ENCODE peak calls at places on chromosomes 3 and 15, in five cellular contexts. Y is effector CD4-positive, alpha-beta T cell; J is GM04503; A is HTR-8/SVneo; U is stimulated activated CD4-positive, alpha-beta T cell treated with anti-CD3 and anti-CD28 coated beads, Interleukin-12 subunit alpha, Interleukin-12 subunit beta, amount 100 ng/mL, for 4 hours. G is an unnamed sample.

GRCh38 chr15:66560856-66561525 is 4.8 kb downstream of the LCTL start:
- DNase-seq in Y (no peak), U (no peak), J (no peak), A (no peak), G (no peak)

GRCh38 chr3:16257304-16257703 is 7.4 kb downstream of the DPH3 start:
- DNase-seq in A (no peak), J (no peak), U (no peak), Y (no peak), G (no peak)

GRCh38 chr3:6860911-6861330 is at the start of gene GRM7:
- DNase-seq in A (no peak), U (no peak), Y (no peak), J (no peak), G (peak; percentile 82)

GRCh38 chr15:64070965-64071851 is 22.4 kb downstream of the CIAO2A start:
- DNase-seq in A (peak; percentile 55), Y (no peak), U (no peak), J (peak; percentile 57), G (no peak)

GRCh38 chr15:69265347-69265955 is 33.3 kb upstream of the PAQR5 start:
- DNase-seq in J (no peak), U (no peak), Y (no peak), A (peak; percentile 30), G (peak; percentile 28)

GRCh38 chr3:100213891-100214573 is 46.8 kb upstream of the TBC1D23 start:
- DNase-seq in Y (no peak), U (no peak), A (no peak), J (no peak), G (no peak)

GRCh38 chr3:150370129-150370602 is 37.9 kb upstream of the TSC22D2 start:
- DNase-seq in Y (no peak), A (peak; percentile 72), J (peak; percentile 91), U (no peak), G (peak; percentile 55)

GRCh38 chr3:184531580-184532290 is 29.9 kb upstream of the EPHB3 start:
- DNase-seq in A (no peak), Y (no peak), U (no peak), J (no peak), G (no peak)

GRCh38 chr15:49809894-49810594 is 189.2 kb downstream of the DTWD1 start:
- DNase-seq in Y (no peak), A (no peak), U (no peak), J (no peak), G (no peak)

GRCh38 chr3:9121366-9121765 is 128.1 kb downstream of the SRGAP3 start:
- DNase-seq in J (no peak), A (no peak), U (no peak), Y (no peak), G (no peak)

GRCh38 chr15:74460903-74461846 is at the start of gene UBL7:
- DNase-seq in J (peak; percentile 75), U (peak; percentile 94), A (peak; percentile 93), Y (peak; percentile 96), G (peak; percentile 95)

GRCh38 chr15:74468341-74469032 is 7.5 kb upstream of the UBL7 start:
- DNase-seq in U (no peak), A (no peak), Y (no peak), J (no peak), G (no peak)

GRCh38 chr3:50154840-50155490 is at the start of gene SEMA3F:
- DNase-seq in U (peak; percentile 69), A (peak; percentile 71), Y (peak; percentile 60), J (no peak), G (peak; percentile 99)

GRCh38 chr3:12444582-12445468 is 39.5 kb upstream of the TSEN2 start:
- DNase-seq in A (peak; percentile 67), J (no peak), U (no peak), Y (no peak), G (peak; percentile 82)

GRCh38 chr15:53833134-53833624 is 73.7 kb upstream of the WDR72 start:
- DNase-seq in U (no peak), J (no peak), A (no peak), Y (no peak), G (no peak)

GRCh38 chr3:48915296-48915695 is 3.3 kb upstream of the ARIH2 start:
- DNase-seq in A (no peak), J (no peak), U (no peak), Y (no peak), G (no peak)

GRCh38 chr15:90889313-90889730 is 5.0 kb downstream of the FES start:
- DNase-seq in J (no peak), U (no peak), A (no peak), Y (no peak), G (no peak)

GRCh38 chr15:91263632-91264477 is 163.8 kb downstream of the SV2B start:
- DNase-seq in U (no peak), A (no peak), Y (no peak), J (no peak), G (no peak)

GRCh38 chr15:94670436-94671034 is 439.2 kb downstream of the MCTP2 start:
- DNase-seq in Y (no peak), U (no peak), J (no peak), A (peak; percentile 33), G (peak; percentile 49)